ENCODE peak calls at places on chromosome 4, in seven cellular contexts. W, E, H, R, O, T and K are unnamed samples.

GRCh38 chr4:113350576-113350975 is 301.1 kb downstream of the ANK2 start:
- DNase-seq in R (no peak), W (no peak), T (no peak), O (no peak), H (no peak), E (no peak), K (no peak)

GRCh38 chr4:116055857-116056827 is 942.7 kb upstream of the NDST4 start:
- DNase-seq in T (no peak), H (no peak), E (no peak), O (no peak), R (peak), W (peak), K (no peak)

GRCh38 chr4:136526517-136526916 is 1005.8 kb downstream of the PCDH18 start:
- DNase-seq in H (no peak), W (no peak), R (peak), E (no peak), T (no peak), O (no peak), K (no peak)

GRCh38 chr4:107870916-107871786 is 46.4 kb downstream of the SGMS2 start:
- DNase-seq in R (peak), H (no peak), O (no peak), W (no peak), T (no peak), E (no peak), K (no peak)

GRCh38 chr4:75654905-75655304 is 18.3 kb downstream of the G3BP2 start:
- DNase-seq in T (no peak), O (no peak), W (no peak), R (no peak), H (no peak), E (no peak), K (no peak)

GRCh38 chr4:134560728-134561127 is 359.1 kb upstream of the PABPC4L start:
- DNase-seq in E (no peak), O (no peak), H (no peak), R (no peak), W (no peak), T (no peak), K (no peak)

GRCh38 chr4:52748432-52748831 is 2.8 kb downstream of the ERVMER34-1 start:
- DNase-seq in W (no peak), E (no peak), O (peak), T (no peak), H (no peak), R (no peak), K (no peak)

GRCh38 chr4:153987291-153987690 is 198.4 kb upstream of the SFRP2 start:
- DNase-seq in W (peak), O (no peak), R (peak), E (no peak), H (no peak), T (no peak), K (no peak)

GRCh38 chr4:151783867-151784266 is 23.1 kb upstream of the GATB start:
- DNase-seq in T (no peak), E (no peak), W (no peak), R (no peak), O (no peak), H (no peak), K (no peak)

GRCh38 chr4:134780244-134780643 is 578.7 kb upstream of the PABPC4L start:
- DNase-seq in O (no peak), H (no peak), T (no peak), W (no peak), R (no peak), E (no peak), K (no peak)

GRCh38 chr4:67603310-67604028 is 44.9 kb downstream of the STAP1 start:
- DNase-seq in W (peak), E (no peak), O (no peak), T (no peak), R (no peak), H (no peak), K (no peak)

GRCh38 chr4:64724689-64725088 is 315.4 kb upstream of the TECRL start:
- DNase-seq in R (no peak), H (no peak), O (no peak), W (no peak), T (no peak), E (no peak), K (no peak)
- H2BK120ac ChIP-seq in R (no peak), H (no peak), O (no peak), W (no peak), T (peak), E (no peak), K (no peak)

DNA sequence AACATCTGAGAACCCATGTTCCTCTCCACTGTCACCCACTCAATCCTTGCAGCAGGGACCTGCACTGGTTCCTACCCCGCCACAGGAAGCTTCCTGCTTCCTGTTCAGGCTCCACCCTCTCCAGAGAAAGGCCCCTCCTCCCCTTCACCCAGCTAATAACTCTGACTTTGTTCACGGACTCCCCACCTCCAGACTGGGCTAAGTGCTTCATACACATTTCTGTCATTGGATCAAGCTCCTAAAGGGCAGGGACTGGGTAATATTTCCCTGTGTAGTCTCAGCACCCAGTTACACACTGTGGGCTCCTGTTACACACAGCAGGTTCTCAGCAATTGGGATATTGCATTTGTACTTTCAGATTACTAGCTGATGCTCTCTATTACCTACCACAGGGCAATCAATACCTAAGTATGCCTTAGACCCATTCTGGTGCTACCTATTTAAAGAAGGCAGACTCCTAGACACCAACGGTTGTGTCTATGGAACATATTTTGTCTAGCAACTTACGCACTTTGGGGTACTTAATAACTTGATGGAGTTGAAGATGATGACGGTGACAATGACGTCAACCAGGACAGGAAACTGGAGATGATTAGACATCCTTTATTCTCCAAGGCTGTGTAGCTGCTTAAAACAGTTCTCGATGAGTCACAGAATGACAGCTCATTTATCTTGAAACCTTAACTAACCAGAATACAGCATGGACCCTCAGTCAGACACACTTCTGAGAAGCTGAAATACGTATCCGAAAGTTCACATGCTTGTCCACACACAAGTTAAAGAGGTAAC is 58.1 kb downstream of the MAML3 start:
- DNase-seq in T (no peak), W (peak), R (peak), O (peak), H (no peak), E (peak), K (no peak)
- H3K9ac ChIP-seq in T (no peak), W (no peak), R (no peak), O (no peak), H (no peak), E (peak), K (no peak)

DNA sequence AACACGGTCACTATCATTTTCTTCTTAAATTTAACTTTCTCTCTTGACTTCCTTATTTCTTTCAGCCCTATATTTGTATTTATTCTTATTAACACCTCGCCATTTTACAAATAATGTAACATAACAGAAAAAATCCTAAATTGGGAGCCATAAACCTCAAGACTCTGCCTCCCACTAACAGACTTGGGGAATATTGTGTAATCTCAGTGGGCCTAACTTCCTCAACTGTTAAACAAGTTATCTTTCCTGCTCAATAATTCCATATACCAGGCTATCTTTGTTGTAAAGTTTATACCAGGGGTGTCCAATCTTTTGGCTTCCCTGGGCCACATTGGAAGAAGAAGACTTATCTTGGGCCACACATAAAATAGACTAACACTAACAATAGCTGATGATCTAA is 26.2 kb downstream of the PRSS12 start:
- DNase-seq in W (no peak), R (no peak), T (no peak), H (no peak), E (no peak), O (no peak), K (no peak)
- H2BK120ac ChIP-seq in W (no peak), R (no peak), T (no peak), H (no peak), E (no peak), O (no peak), K (no peak)

GRCh38 chr4:121070696-121071639 is 1.4 kb downstream of the NDNF start:
- DNase-seq in H (peak), E (no peak), R (peak), W (peak), T (peak), O (no peak), K (peak)

GRCh38 chr4:121072080-121072835 is at the start of gene NDNF:
- DNase-seq in T (peak), R (peak), O (no peak), E (peak), W (peak), H (peak), K (peak)

GRCh38 chr4:121070274-121070673 is 2.1 kb downstream of the NDNF start:
- DNase-seq in T (peak), E (no peak), W (peak), R (no peak), O (no peak), H (peak), K (peak)

GRCh38 chr4:121072836-121073362 is 564 bp upstream of the NDNF start:
- DNase-seq in R (no peak), O (no peak), H (peak), W (peak), T (no peak), E (no peak), K (peak)

DNA sequence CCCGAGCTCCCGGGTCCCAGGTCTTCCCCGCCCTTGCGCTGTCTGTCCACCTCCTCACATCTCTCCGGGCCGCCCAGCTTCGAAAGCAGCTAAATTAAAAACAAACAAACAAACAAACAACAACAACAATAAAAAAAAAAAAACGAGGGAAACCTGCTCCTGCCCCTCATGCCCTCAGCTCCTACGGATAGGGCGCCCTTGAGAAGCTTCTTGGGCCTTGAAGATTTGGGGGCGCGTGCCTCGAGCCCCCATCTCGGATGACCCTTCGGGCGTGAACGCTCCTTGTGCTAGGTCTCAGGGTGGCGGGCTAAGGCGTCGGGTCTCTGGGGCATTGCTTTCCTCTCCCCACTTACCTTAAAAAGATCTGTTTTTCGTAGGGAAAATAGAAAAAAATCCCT is 696 bp downstream of the NDNF start:
- DNase-seq in O (no peak), T (no peak), W (no peak), E (no peak), R (no peak), H (no peak), K (no peak)
- H3K9ac ChIP-seq in O (peak), T (no peak), W (peak), E (no peak), R (peak), H (peak), K (no peak)

DNA sequence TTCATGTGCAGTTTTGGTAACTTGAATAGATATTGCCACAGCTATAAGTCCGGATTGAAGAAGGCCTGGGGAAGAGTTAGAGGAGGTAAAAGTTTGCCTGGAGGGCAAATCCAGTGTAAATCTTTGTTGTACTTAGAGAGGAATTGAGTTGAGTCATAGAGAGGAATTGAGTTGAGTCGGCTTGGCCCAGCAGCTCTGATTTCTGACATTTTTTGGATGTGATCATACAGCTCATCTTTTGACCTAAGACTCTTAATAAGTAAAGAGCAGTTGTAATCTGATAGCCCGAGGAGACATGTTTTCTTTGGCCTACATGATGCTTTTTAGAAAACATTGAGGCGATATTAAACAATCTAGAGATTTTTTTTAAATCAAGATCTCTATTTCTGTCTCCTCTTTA is 3.9 kb downstream of the KIT start:
- DNase-seq in H (no peak), O (peak), R (peak), W (no peak), E (peak), T (no peak), K (no peak)
- H2BK120ac ChIP-seq in H (no peak), O (no peak), R (no peak), W (no peak), E (peak), T (no peak), K (no peak)

DNA sequence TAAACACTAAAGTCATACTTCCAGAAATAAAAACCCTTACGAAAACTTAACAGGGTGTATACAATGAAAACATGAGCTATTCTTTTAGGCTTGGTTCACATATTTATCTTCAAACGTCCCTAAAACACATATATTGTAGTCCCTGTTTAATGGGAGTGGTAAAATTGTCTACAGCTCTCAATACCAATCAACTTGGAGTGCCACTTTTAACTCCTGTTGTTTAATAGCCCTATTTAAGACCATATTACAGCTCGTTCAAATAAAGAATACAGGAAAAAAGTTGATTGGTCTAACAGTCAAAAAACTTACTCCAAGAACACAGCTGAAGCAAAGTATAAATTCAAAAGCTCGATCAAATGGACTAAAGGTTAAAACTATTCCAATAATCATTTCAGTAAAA is 3.9 kb downstream of the UBE2D3 start:
- DNase-seq in E (no peak), W (no peak), O (no peak), T (no peak), H (no peak), R (no peak), K (no peak)
- H3K9ac ChIP-seq in E (no peak), W (no peak), O (no peak), T (no peak), H (no peak), R (peak), K (no peak)

DNA sequence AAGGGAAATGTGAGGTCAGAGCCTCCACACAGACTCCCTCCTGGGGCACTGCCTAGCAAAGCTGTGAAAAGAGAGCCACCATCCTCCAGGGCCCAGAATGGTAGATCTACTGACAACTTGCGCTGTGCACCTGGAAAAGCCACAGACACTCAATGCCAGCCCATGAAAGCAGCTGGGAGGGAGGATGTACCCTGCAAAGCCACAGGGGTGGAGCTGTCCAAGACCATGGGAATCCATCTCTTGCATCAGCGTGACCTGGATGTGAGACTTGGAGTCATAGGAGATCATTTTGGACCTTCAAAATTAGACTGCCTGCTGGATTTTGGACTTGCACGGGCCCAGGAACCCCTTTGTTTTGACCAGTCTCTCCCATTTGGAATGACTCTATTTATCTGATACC is 22.8 kb downstream of the CDKN2AIP start:
- DNase-seq in H (no peak), O (no peak), E (no peak), T (no peak), R (no peak), W (no peak), K (no peak)
- H2BK120ac ChIP-seq in H (no peak), O (no peak), E (no peak), T (no peak), R (no peak), W (no peak), K (no peak)